ENCODE peak calls at places on chromosomes 1 and 21, in eight cellular contexts. L, C, H, A, X, Y, E and T are unnamed samples.
A peak's percentile ranks its signal among the peaks of the same experiment; 100 is the strongest.

GRCh38 chr1:89589515-89589914 is 43.4 kb upstream of the LRRC8C start:
- DNase-seq in X (no peak), A (no peak), Y (no peak), C (no peak), H (no peak), L (peak; percentile 19), E (no peak), T (no peak)

GRCh38 chr1:190747643-190748186 is 270.1 kb upstream of the BRINP3 start:
- DNase-seq in X (no peak), H (no peak), E (no peak), A (no peak), L (peak; percentile 1), Y (no peak), C (no peak), T (no peak)

GRCh38 chr1:20324704-20325406 is 34.2 kb downstream of the VWA5B1 start:
- DNase-seq in C (peak; percentile 2), H (no peak), E (no peak), X (no peak), Y (no peak), L (no peak), A (no peak), T (no peak)

GRCh38 chr1:95233321-95233736 is 681 bp upstream of the RWDD3 start:
- DNase-seq in Y (no peak), X (peak; percentile 23), L (peak; percentile 41), E (no peak), H (peak; percentile 13), C (peak; percentile 25), A (no peak), T (peak; percentile 72)

GRCh38 chr1:41608242-41608641 is 123.8 kb upstream of the EDN2 start:
- DNase-seq in L (no peak), Y (no peak), A (no peak), X (no peak), H (peak; percentile 50), C (no peak), E (no peak), T (no peak)

GRCh38 chr21:35026617-35027557 is 22.2 kb downstream of the RUNX1 start:
- DNase-seq in H (peak; percentile 87), X (no peak), E (peak; percentile 76), C (peak; percentile 49), A (no peak), L (no peak), Y (no peak), T (peak; percentile 78)

GRCh38 chr1:211724711-211725196 is 49.3 kb upstream of the NEK2 start:
- DNase-seq in X (peak; percentile 73), Y (no peak), L (no peak), H (no peak), E (no peak), A (no peak), C (peak; percentile 77), T (no peak)

GRCh38 chr1:77825356-77825709 is 45.9 kb downstream of the MIGA1 start:
- DNase-seq in L (peak; percentile 64), H (peak; percentile 98), A (no peak), E (no peak), Y (no peak), X (no peak), C (peak; percentile 90), T (no peak)

GRCh38 chr1:198088360-198089071 is 68.3 kb upstream of the NEK7 start:
- DNase-seq in E (no peak), L (peak; percentile 73), X (no peak), A (peak; percentile 4), Y (no peak), H (peak; percentile 79), C (peak; percentile 51), T (no peak)

GRCh38 chr21:22904385-22904784 is 1906.2 kb downstream of the NCAM2 start:
- DNase-seq in X (no peak), C (no peak), H (no peak), A (no peak), L (no peak), E (no peak), Y (no peak), T (no peak)

GRCh38 chr1:61352845-61353435 is 270.6 kb downstream of the NFIA start:
- DNase-seq in A (no peak), H (no peak), E (no peak), X (no peak), Y (no peak), C (no peak), L (no peak), T (no peak)

GRCh38 chr1:3625151-3625907 is 514 bp downstream of the TPRG1L start:
- DNase-seq in A (peak; percentile 52), H (peak; percentile 49), L (peak; percentile 38), E (no peak), X (no peak), Y (no peak), C (peak; percentile 39), T (peak; percentile 77)